ENCODE peak calls at places on chromosomes 3 and 15, in four cellular contexts. One of them, this sample, is unnamed.

GRCh38 chr3:39292961-39293360 is 13.1 kb upstream of the CX3CR1 start:
- DNase-seq in mammary epithelial cell: no peak
- DNase-seq in breast epithelium: no peak
- DNase-seq in HL-60: no peak
- DNase-seq in this sample: no peak

GRCh38 chr15:77415450-77416448 is 4.2 kb downstream of the PEAK1 start:
- DNase-seq in mammary epithelial cell: no peak
- DNase-seq in breast epithelium: no peak
- DNase-seq in HL-60: peak
- DNase-seq in this sample: no peak

GRCh38 chr3:170499562-170500156 is 81.0 kb downstream of the CLDN11 start:
- DNase-seq in mammary epithelial cell: peak
- DNase-seq in breast epithelium: no peak
- DNase-seq in HL-60: peak
- DNase-seq in this sample: no peak

GRCh38 chr15:76439542-76439941 is 103.0 kb downstream of the ISL2 start:
- DNase-seq in mammary epithelial cell: no peak
- DNase-seq in breast epithelium: no peak
- DNase-seq in HL-60: no peak
- DNase-seq in this sample: peak

GRCh38 chr3:104396974-104397669 is 969.6 kb upstream of the ALCAM start:
- DNase-seq in mammary epithelial cell: peak
- DNase-seq in breast epithelium: no peak
- DNase-seq in HL-60: no peak
- DNase-seq in this sample: peak

GRCh38 chr15:91346259-91346658 is 246.2 kb downstream of the SV2B start:
- DNase-seq in mammary epithelial cell: no peak
- DNase-seq in breast epithelium: no peak
- DNase-seq in HL-60: no peak
- DNase-seq in this sample: no peak

GRCh38 chr3:178059124-178059523 is 477.1 kb upstream of the KCNMB2 start:
- DNase-seq in mammary epithelial cell: no peak
- DNase-seq in breast epithelium: no peak
- DNase-seq in HL-60: no peak
- DNase-seq in this sample: no peak

GRCh38 chr15:70406624-70407390 is 309.1 kb upstream of the TLE3 start:
- DNase-seq in mammary epithelial cell: no peak
- DNase-seq in breast epithelium: no peak
- DNase-seq in HL-60: no peak
- DNase-seq in this sample: no peak

GRCh38 chr3:125107861-125108567 is 52.2 kb upstream of the HEG1 start:
- DNase-seq in mammary epithelial cell: peak
- DNase-seq in breast epithelium: no peak
- DNase-seq in HL-60: no peak
- DNase-seq in this sample: peak

GRCh38 chr3:117645561-117646242 is 936.1 kb downstream of the TUSC7 start:
- DNase-seq in mammary epithelial cell: no peak
- DNase-seq in breast epithelium: no peak
- DNase-seq in HL-60: no peak
- DNase-seq in this sample: no peak

GRCh38 chr15:80888846-80889245 is 100.8 kb downstream of the MESD start:
- DNase-seq in mammary epithelial cell: no peak
- DNase-seq in breast epithelium: no peak
- DNase-seq in HL-60: no peak
- DNase-seq in this sample: no peak

GRCh38 chr15:78347586-78348543 is 7.7 kb downstream of the CRABP1 start:
- DNase-seq in mammary epithelial cell: peak
- DNase-seq in breast epithelium: peak
- DNase-seq in HL-60: no peak
- DNase-seq in this sample: no peak

GRCh38 chr3:48595526-48596121 is 495 bp upstream of the COL7A1 start:
- DNase-seq in mammary epithelial cell: peak
- DNase-seq in breast epithelium: peak
- DNase-seq in HL-60: no peak
- DNase-seq in this sample: peak

GRCh38 chr3:71754610-71755253 is 1.1 kb downstream of the GPR27 start:
- DNase-seq in mammary epithelial cell: no peak
- DNase-seq in breast epithelium: no peak
- DNase-seq in HL-60: peak
- DNase-seq in this sample: no peak

GRCh38 chr3:173258721-173259120 is 117.7 kb upstream of the SPATA16 start:
- DNase-seq in mammary epithelial cell: no peak
- DNase-seq in breast epithelium: no peak
- DNase-seq in HL-60: no peak
- DNase-seq in this sample: no peak

GRCh38 chr3:67296039-67296892 is 298.2 kb downstream of the KBTBD8 start:
- DNase-seq in mammary epithelial cell: no peak
- DNase-seq in breast epithelium: no peak
- DNase-seq in HL-60: no peak
- DNase-seq in this sample: no peak

GRCh38 chr15:64096486-64097431 is 977 bp downstream of the SNX1 start:
- DNase-seq in mammary epithelial cell: peak
- DNase-seq in breast epithelium: no peak
- DNase-seq in HL-60: peak
- DNase-seq in this sample: peak

GRCh38 chr15:27958911-27959598 is 140.1 kb downstream of the OCA2 start:
- DNase-seq in mammary epithelial cell: no peak
- DNase-seq in breast epithelium: no peak
- DNase-seq in HL-60: no peak
- DNase-seq in this sample: no peak

GRCh38 chr15:65077981-65078352 is 1.4 kb downstream of the KBTBD13 start:
- DNase-seq in mammary epithelial cell: no peak
- DNase-seq in breast epithelium: peak
- DNase-seq in HL-60: peak
- DNase-seq in this sample: no peak

GRCh38 chr3:53328750-53329149 is 18.6 kb downstream of the DCP1A start:
- DNase-seq in mammary epithelial cell: no peak
- DNase-seq in breast epithelium: no peak
- DNase-seq in HL-60: peak
- DNase-seq in this sample: no peak

DNA sequence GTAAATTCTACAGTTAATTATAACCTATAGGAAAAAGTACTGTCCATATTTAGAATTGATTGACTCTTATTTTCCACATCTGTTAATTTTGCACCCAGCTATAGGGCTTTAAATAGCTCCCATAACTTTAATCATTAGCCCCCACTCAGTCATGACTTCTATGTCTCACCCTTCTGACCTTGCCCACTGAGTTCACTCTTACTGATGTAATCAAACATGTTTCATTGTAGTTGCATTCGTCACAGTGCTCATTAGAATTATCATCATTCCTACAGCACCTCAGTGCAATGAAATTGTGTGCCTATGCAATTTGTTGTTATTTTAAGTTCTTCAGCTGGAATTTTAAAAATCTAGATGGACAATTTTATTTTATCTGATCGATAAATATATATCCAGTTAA is 151.4 kb downstream of the TIGIT start:
- DNase-seq in mammary epithelial cell: no peak
- DNase-seq in breast epithelium: no peak
- DNase-seq in HL-60: no peak
- DNase-seq in this sample: no peak
- H3K27ac ChIP-seq in mammary epithelial cell: no peak
- H3K27ac ChIP-seq in breast epithelium: peak
- H3K27ac ChIP-seq in HL-60: no peak
- H3K27ac ChIP-seq in this sample: no peak

DNA sequence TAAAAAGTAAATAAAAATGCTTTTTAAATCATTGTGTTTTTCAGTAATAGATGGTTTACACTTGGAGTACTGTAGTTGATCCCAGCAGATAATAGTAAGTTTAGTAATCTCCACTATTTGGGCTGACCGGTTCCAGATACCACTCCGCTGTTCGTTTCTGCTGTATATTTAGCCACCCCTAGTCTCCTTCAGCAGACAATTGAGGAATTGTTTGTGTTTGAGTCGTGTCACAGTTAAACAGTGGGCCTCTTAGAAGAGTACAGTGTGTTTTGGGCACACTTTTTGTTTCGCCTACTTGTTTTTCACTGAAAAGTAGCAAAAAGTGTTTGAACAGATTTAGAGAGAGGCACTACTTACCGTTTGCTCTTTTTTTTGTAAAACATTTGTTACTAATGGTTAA is 33.2 kb downstream of the PAK2 start:
- DNase-seq in mammary epithelial cell: no peak
- DNase-seq in breast epithelium: no peak
- DNase-seq in HL-60: no peak
- DNase-seq in this sample: no peak
- H3K27ac ChIP-seq in mammary epithelial cell: no peak
- H3K27ac ChIP-seq in breast epithelium: no peak
- H3K27ac ChIP-seq in HL-60: no peak
- H3K27ac ChIP-seq in this sample: no peak

GRCh38 chr3:3800076-3800448 is 831 bp downstream of the LRRN1 start:
- DNase-seq in mammary epithelial cell: no peak
- DNase-seq in breast epithelium: peak
- DNase-seq in HL-60: no peak
- DNase-seq in this sample: no peak
- H3K27ac ChIP-seq in mammary epithelial cell: no peak
- H3K27ac ChIP-seq in breast epithelium: peak
- H3K27ac ChIP-seq in HL-60: no peak
- H3K27ac ChIP-seq in this sample: no peak

GRCh38 chr3:16589867-16590624 is 15.2 kb downstream of the DAZL start:
- DNase-seq in mammary epithelial cell: no peak
- DNase-seq in breast epithelium: no peak
- DNase-seq in HL-60: no peak
- DNase-seq in this sample: no peak
- H3K27ac ChIP-seq in mammary epithelial cell: no peak
- H3K27ac ChIP-seq in breast epithelium: no peak
- H3K27ac ChIP-seq in HL-60: no peak
- H3K27ac ChIP-seq in this sample: no peak

GRCh38 chr3:187983484-187984124 is 170.4 kb upstream of the LPP start:
- DNase-seq in mammary epithelial cell: no peak
- DNase-seq in breast epithelium: no peak
- DNase-seq in HL-60: no peak
- DNase-seq in this sample: no peak
- H3K27ac ChIP-seq in mammary epithelial cell: no peak
- H3K27ac ChIP-seq in breast epithelium: no peak
- H3K27ac ChIP-seq in HL-60: no peak
- H3K27ac ChIP-seq in this sample: no peak

DNA sequence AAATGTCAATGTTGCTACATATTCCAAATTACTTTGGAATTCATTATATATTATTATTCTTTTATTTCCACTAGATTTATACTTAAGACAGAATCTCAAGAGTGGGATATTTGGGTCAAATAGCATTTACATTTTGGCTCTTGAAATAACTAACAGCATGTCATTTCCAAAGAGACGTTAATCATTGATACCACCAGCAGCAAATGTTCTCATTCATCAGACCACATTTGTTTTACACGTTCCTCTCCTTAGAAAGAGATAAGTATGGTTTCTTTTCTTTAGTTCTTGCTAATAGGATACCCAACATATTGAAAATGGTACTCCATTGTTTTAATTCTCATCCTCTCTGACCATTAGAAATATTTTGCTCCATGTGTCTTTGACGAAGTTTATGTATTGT is 229.8 kb downstream of the LPP start:
- DNase-seq in mammary epithelial cell: no peak
- DNase-seq in breast epithelium: no peak
- DNase-seq in HL-60: no peak
- DNase-seq in this sample: no peak
- H3K27ac ChIP-seq in mammary epithelial cell: no peak
- H3K27ac ChIP-seq in breast epithelium: no peak
- H3K27ac ChIP-seq in HL-60: no peak
- H3K27ac ChIP-seq in this sample: no peak

GRCh38 chr3:95280711-95281352 is 1218.0 kb downstream of the NSUN3 start:
- DNase-seq in mammary epithelial cell: no peak
- DNase-seq in breast epithelium: no peak
- DNase-seq in HL-60: no peak
- DNase-seq in this sample: peak
- H3K27ac ChIP-seq in mammary epithelial cell: no peak
- H3K27ac ChIP-seq in breast epithelium: no peak
- H3K27ac ChIP-seq in HL-60: no peak
- H3K27ac ChIP-seq in this sample: no peak

DNA sequence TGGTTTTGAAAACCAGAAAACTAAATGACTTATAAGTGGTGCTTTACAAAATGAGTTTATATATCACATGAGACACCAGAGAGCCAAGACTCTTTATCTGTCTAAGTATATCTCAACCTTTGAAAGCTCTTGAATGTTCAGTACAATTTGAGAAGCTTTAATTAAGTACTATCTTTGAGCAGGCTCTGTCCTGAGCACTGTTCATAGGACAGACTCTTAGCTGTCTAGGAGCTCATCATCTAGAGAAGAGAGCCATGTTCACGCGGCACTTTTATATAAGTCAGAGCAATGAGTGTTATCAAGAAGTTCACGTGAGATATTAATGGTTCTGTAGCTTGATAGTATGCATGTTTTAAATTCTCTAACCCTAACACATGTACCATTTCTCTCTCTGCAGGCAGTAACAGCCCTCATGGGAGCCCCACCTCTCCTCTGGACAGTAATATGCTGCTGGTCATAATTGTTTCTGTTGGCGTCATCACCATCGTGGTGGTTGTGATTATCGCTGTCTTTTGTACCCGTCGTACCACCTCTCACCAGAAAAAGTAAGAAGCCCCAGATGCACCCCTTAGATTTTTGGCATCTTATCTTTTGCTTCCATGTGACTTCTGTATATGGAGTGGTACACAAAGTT is 86.1 kb downstream of the HCN4 start:
- DNase-seq in mammary epithelial cell: no peak
- DNase-seq in breast epithelium: no peak
- DNase-seq in HL-60: no peak
- DNase-seq in this sample: no peak
- H3K27ac ChIP-seq in mammary epithelial cell: no peak
- H3K27ac ChIP-seq in breast epithelium: no peak
- H3K27ac ChIP-seq in HL-60: no peak
- H3K27ac ChIP-seq in this sample: no peak

GRCh38 chr3:179687967-179688535 is 35.2 kb downstream of the USP13 start:
- DNase-seq in mammary epithelial cell: no peak
- DNase-seq in breast epithelium: no peak
- DNase-seq in HL-60: no peak
- DNase-seq in this sample: no peak

GRCh38 chr3:179694731-179695130 is 41.9 kb downstream of the USP13 start:
- DNase-seq in mammary epithelial cell: no peak
- DNase-seq in breast epithelium: no peak
- DNase-seq in HL-60: no peak
- DNase-seq in this sample: no peak

GRCh38 chr3:179688847-179689246 is 36.0 kb downstream of the USP13 start:
- DNase-seq in mammary epithelial cell: peak
- DNase-seq in breast epithelium: no peak
- DNase-seq in HL-60: no peak
- DNase-seq in this sample: no peak
- H3K27ac ChIP-seq in mammary epithelial cell: no peak
- H3K27ac ChIP-seq in breast epithelium: no peak
- H3K27ac ChIP-seq in HL-60: no peak
- H3K27ac ChIP-seq in this sample: no peak